ENCODE peak calls at places on chromosomes 11 and 22, in five cellular contexts. S, I, D, Y and O are unnamed samples.

GRCh38 chr11:108025387-108026080 is 16.8 kb downstream of the CUL5 start:
- DNase-seq in S (no peak), I (no peak), Y (no peak), D (no peak), O (no peak)

GRCh38 chr11:13661074-13661623 is 7.3 kb upstream of the FAR1 start:
- DNase-seq in Y (no peak), D (no peak), I (no peak), S (no peak), O (no peak)

GRCh38 chr11:110564676-110565343 is 135.1 kb downstream of the FDX1 start:
- DNase-seq in I (no peak), Y (no peak), D (no peak), S (no peak), O (no peak)

GRCh38 chr11:59053387-59053786 is 32.7 kb upstream of the GLYATL1B start:
- DNase-seq in D (no peak), S (peak), I (peak), Y (peak), O (peak)

GRCh38 chr11:64564947-64565889 is 25.8 kb upstream of the SLC22A12 start:
- DNase-seq in D (no peak), I (no peak), Y (no peak), S (no peak), O (no peak)

GRCh38 chr11:6611092-6612007 is 666 bp downstream of the TAF10 start:
- DNase-seq in S (peak), Y (peak), I (no peak), D (no peak), O (no peak)

GRCh38 chr11:103378931-103379330 is 269.7 kb downstream of the DYNC2H1 start:
- DNase-seq in I (no peak), S (no peak), D (no peak), Y (no peak), O (no peak)

GRCh38 chr11:12066799-12067508 is 43.4 kb upstream of the MICAL2 start:
- DNase-seq in Y (no peak), D (no peak), I (peak), S (no peak), O (no peak)

GRCh38 chr11:58061813-58062212 is 31.1 kb downstream of the OR6Q1 start:
- DNase-seq in S (no peak), Y (no peak), D (no peak), I (no peak), O (no peak)

GRCh38 chr11:36192723-36193619 is 96.3 kb downstream of the COMMD9 start:
- DNase-seq in D (no peak), S (no peak), Y (no peak), I (no peak), O (no peak)

GRCh38 chr22:41857160-41857859 is 24.4 kb downstream of the SREBF2 start:
- DNase-seq in I (peak), Y (peak), S (no peak), D (no peak), O (no peak)

GRCh38 chr11:78420255-78420764 is 2.7 kb upstream of the GAB2 start:
- DNase-seq in D (no peak), Y (peak), S (peak), I (peak), O (no peak)

GRCh38 chr11:60918251-60918940 is 4.4 kb downstream of the TMEM109 start:
- DNase-seq in I (no peak), S (no peak), D (no peak), Y (no peak), O (no peak)

GRCh38 chr11:82733444-82734119 is at the start of gene FAM181B:
- DNase-seq in I (peak), Y (peak), S (peak), D (peak), O (peak)

GRCh38 chr22:26690654-26691376 is 33.4 kb downstream of the MIAT start:
- DNase-seq in S (no peak), D (no peak), I (no peak), Y (no peak), O (no peak)

DNA sequence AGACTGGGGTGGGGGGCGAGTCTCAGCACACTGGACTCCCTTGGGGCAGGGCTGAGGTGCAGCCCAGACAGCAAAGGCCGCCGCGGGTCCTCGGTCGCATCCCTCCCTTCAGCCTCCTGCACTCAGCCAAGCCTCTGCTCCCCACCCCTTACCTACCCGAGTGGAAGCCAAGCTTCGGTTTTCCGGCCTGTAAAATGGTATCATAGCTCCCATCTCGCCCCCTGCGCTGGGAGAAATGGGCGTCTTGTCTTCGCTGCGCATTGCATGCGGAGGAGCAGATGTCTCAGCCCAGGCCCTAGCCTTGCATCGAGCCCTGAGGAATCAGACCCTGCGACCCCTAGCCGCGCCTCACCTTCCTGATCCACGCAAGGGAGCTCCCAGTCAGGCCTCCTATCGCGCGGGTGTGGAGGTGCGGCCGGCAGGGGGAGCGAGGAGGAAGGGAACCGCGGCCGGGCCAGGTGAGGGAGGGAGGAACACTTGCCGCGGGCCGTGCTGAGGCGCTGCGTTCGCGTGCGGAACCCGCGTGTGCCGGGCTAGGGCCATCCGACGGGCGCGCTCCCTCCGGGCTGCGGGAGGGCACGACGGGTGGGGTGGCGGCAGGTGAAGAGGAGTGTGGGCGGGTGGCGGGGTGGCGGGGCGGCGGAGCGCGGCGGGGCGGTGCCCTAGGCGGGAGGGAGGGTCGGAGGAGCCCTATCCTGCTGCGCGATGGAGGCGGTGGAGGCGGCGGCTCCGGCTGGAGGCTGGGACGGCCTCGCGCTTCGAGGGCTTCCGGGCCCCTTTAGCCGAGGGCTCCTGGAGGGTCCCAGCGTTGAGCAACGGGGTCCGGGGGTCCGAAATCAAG is 4.1 kb upstream of the TBX1 start:
- DNase-seq in I (peak), S (no peak), Y (peak), D (no peak), O (peak)
- TF ChIP-seq CTCF in I (peak), S (peak), Y (peak), D (peak), O (peak)

GRCh38 chr22:22394589-22394988 is 114.0 kb downstream of the ZNF280B start:
- DNase-seq in I (peak), S (no peak), D (no peak), Y (no peak), O (no peak)
- TF ChIP-seq CTCF in I (no peak), S (no peak), D (no peak), Y (no peak), O (no peak)

DNA sequence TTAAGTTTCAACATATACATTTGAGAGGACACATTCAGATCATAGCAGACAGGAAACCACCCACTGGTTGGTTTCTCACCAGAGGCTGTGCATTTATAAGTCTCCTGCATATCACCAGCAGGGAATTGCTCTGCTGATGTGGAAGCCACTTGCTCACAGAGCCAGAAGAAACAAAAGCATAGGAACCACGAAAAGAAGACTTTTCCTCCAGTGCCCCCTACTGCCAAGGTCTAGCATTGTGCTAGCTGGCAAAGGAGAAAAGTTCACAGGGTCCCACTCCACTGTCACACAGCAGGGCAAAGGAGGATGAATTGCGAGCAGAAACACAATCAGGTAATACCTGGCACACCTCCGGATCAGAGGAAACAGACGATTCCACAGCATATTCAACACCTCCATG is 28.9 kb upstream of the ISX start:
- DNase-seq in D (no peak), S (no peak), Y (no peak), I (no peak), O (no peak)
- TF ChIP-seq CTCF in D (no peak), S (no peak), Y (no peak), I (peak), O (peak)

GRCh38 chr11:86869966-86870570 is 69.7 kb downstream of the PRSS23 start:
- DNase-seq in Y (peak), I (peak), D (peak), S (no peak), O (peak)
- TF ChIP-seq CTCF in Y (peak), I (peak), D (peak), S (peak), O (peak)

GRCh38 chr11:134047586-134047999 is 21.3 kb upstream of the JAM3 start:
- DNase-seq in I (no peak), D (peak), Y (no peak), S (peak), O (no peak)
- TF ChIP-seq CTCF in I (no peak), D (peak), Y (no peak), S (no peak), O (no peak)

GRCh38 chr22:35329114-35329847 is 29.6 kb downstream of the TOM1 start:
- DNase-seq in S (no peak), D (no peak), Y (no peak), I (no peak), O (no peak)
- TF ChIP-seq CTCF in S (no peak), D (no peak), Y (no peak), I (peak), O (no peak)

GRCh38 chr11:65890324-65891179 is at the start of gene CCDC85B:
- DNase-seq in D (peak), I (peak), Y (peak), S (peak), O (peak)
- TF ChIP-seq CTCF in D (peak), I (peak), Y (peak), S (no peak), O (peak)

GRCh38 chr22:35334010-35334409 is 34.3 kb downstream of the TOM1 start:
- DNase-seq in D (no peak), I (no peak), S (no peak), Y (no peak), O (no peak)

GRCh38 chr22:35335936-35336781 is 36.5 kb downstream of the TOM1 start:
- DNase-seq in D (no peak), Y (no peak), I (no peak), S (no peak), O (no peak)

GRCh38 chr22:35335468-35335867 is 35.8 kb downstream of the TOM1 start:
- DNase-seq in D (no peak), I (no peak), Y (no peak), S (no peak), O (no peak)

GRCh38 chr22:35341090-35341874 is 39.6 kb upstream of the HMOX1 start:
- DNase-seq in D (no peak), S (peak), Y (no peak), I (no peak), O (no peak)

DNA sequence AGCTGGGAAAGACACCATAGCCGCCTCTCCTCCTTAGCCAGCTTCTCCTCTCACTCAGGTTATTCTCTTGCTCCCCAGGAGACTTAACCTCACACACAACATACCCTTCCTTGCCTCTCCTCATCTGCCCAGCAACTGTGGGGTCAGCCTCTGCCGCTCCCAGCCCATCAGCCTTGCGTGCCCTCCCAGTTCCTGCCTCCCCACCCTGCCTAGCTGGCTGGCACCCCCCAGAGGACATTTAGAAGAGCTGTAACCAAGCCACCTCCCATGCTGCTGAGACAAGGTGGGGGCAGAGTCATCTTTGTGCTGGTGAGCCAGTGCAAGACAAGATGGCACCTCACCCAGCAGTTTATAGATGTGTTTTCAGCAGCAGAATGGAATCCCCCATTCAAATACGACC is 38.2 kb downstream of the TOM1 start:
- DNase-seq in D (no peak), Y (no peak), I (no peak), S (no peak), O (no peak)
- TF ChIP-seq CTCF in D (no peak), Y (no peak), I (no peak), S (no peak), O (no peak)

DNA sequence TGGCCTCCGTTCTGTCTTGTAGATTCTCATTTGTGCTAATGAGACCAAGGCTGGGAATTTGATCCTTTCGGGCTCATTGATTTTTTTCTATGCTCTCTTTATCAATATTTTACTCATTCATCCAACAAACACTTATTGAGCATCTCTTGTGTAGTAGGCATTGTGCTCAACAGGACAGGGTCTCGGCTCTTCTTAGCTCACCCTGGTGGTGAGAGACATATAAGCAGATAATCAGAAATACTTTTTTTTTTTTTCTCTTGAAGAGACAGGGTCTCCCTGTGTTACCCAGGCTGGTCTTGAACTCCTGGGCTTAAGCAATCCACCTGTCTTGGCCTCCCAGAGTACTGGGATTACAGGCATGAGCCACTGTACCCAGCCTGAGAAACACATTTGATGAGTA is 48.0 kb upstream of the SLC5A1 start:
- DNase-seq in D (no peak), Y (no peak), I (no peak), S (no peak), O (no peak)
- TF ChIP-seq CTCF in D (no peak), Y (no peak), I (no peak), S (no peak), O (peak)